ENCODE peak calls at places on chromosomes 16 and 17, in ten cellular contexts. Z, N, V, J, R, D, K, H, I and B are unnamed samples.

GRCh38 chr16:83746611-83747010 is 61.2 kb upstream of the HSBP1 start:
- DNase-seq in Z (no peak), N (no peak), V (no peak), J (no peak), R (no peak), D (no peak), K (no peak), H (no peak), I (no peak), B (no peak)

GRCh38 chr16:49495596-49496355 is 122.2 kb downstream of the C16orf78 start:
- DNase-seq in Z (no peak), N (no peak), V (no peak), J (no peak), R (no peak), D (no peak), K (no peak), H (no peak), I (no peak), B (no peak)

GRCh38 chr16:47574091-47575054 is 113.2 kb downstream of the PHKB start:
- DNase-seq in Z (no peak), N (peak), V (no peak), J (peak), R (no peak), D (peak), K (no peak), H (peak), I (no peak), B (no peak)

GRCh38 chr17:19739241-19740201 is 8.6 kb downstream of the ALDH3A1 start:
- DNase-seq in Z (no peak), N (no peak), V (no peak), J (no peak), R (no peak), D (no peak), K (no peak), H (no peak), I (no peak), B (no peak)

GRCh38 chr17:2853722-2854580 is 57.7 kb downstream of the RAP1GAP2 start:
- DNase-seq in Z (no peak), N (peak), V (no peak), J (peak), R (peak), D (peak), K (no peak), H (no peak), I (no peak), B (peak)

GRCh38 chr17:68420065-68420847 is 37.0 kb downstream of the WIPI1 start:
- DNase-seq in Z (no peak), N (no peak), V (no peak), J (no peak), R (no peak), D (no peak), K (no peak), H (no peak), I (no peak), B (no peak)

GRCh38 chr17:61251939-61252865 is 147.4 kb upstream of the TBX2 start:
- DNase-seq in Z (no peak), N (peak), V (peak), J (no peak), R (no peak), D (peak), K (peak), H (peak), I (peak), B (no peak)

GRCh38 chr17:30554839-30555751 is 77.9 kb downstream of the GOSR1 start:
- DNase-seq in Z (no peak), N (no peak), V (no peak), J (peak), R (no peak), D (peak), K (no peak), H (no peak), I (peak), B (peak)

GRCh38 chr17:17741346-17742023 is 60.2 kb downstream of the RAI1 start:
- DNase-seq in Z (peak), N (peak), V (peak), J (no peak), R (peak), D (no peak), K (no peak), H (no peak), I (no peak), B (peak)

GRCh38 chr17:4945944-4946280 is 2.4 kb downstream of the PFN1 start:
- DNase-seq in Z (no peak), N (no peak), V (no peak), J (no peak), R (no peak), D (no peak), K (no peak), H (no peak), I (no peak), B (no peak)

GRCh38 chr17:18981642-18982424 is 22.7 kb downstream of the FAM83G start:
- DNase-seq in Z (no peak), N (peak), V (no peak), J (peak), R (no peak), D (peak), K (peak), H (peak), I (no peak), B (no peak)

GRCh38 chr16:10584956-10585561 is 4.7 kb upstream of the EMP2 start:
- DNase-seq in Z (no peak), N (peak), V (no peak), J (no peak), R (no peak), D (peak), K (peak), H (peak), I (no peak), B (no peak)

GRCh38 chr17:55778389-55779118 is 27.7 kb downstream of the PCTP start:
- DNase-seq in Z (no peak), N (no peak), V (no peak), J (no peak), R (no peak), D (no peak), K (no peak), H (no peak), I (no peak), B (no peak)

GRCh38 chr16:75860654-75861053 is 134.4 kb upstream of the CPHXL start:
- DNase-seq in Z (no peak), N (peak), V (no peak), J (no peak), R (peak), D (no peak), K (no peak), H (no peak), I (no peak), B (peak)

GRCh38 chr16:28261916-28262315 is 30.4 kb upstream of the SBK1 start:
- DNase-seq in Z (no peak), N (no peak), V (no peak), J (no peak), R (no peak), D (no peak), K (no peak), H (no peak), I (no peak), B (peak)

GRCh38 chr16:88665148-88665547 is 2.3 kb upstream of the MVD start:
- DNase-seq in Z (no peak), N (no peak), V (no peak), J (no peak), R (no peak), D (no peak), K (no peak), H (no peak), I (no peak), B (no peak)

GRCh38 chr17:50834786-50835562 is 412 bp upstream of the WFIKKN2 start:
- DNase-seq in Z (peak), N (peak), V (no peak), J (no peak), R (peak), D (no peak), K (no peak), H (no peak), I (no peak), B (peak)

GRCh38 chr17:4187076-4187475 is 44.1 kb downstream of the CYB5D2 start:
- DNase-seq in Z (no peak), N (no peak), V (peak), J (no peak), R (no peak), D (no peak), K (no peak), H (no peak), I (no peak), B (no peak)

GRCh38 chr17:79575229-79575628 is 35.6 kb downstream of the RBFOX3 start:
- DNase-seq in Z (no peak), N (no peak), V (no peak), J (no peak), R (no peak), D (no peak), K (no peak), H (no peak), I (no peak), B (no peak)

GRCh38 chr17:312476-313148 is 40.0 kb downstream of the RPH3AL start:
- DNase-seq in Z (no peak), N (no peak), V (no peak), J (no peak), R (no peak), D (no peak), K (no peak), H (no peak), I (no peak), B (no peak)

GRCh38 chr17:58253082-58253481 is 14.7 kb downstream of the LPO start:
- DNase-seq in Z (no peak), N (no peak), V (no peak), J (no peak), R (no peak), D (no peak), K (no peak), H (no peak), I (no peak), B (no peak)

GRCh38 chr17:77656054-77656453 is 302.4 kb upstream of the TNRC6C start:
- DNase-seq in Z (no peak), N (no peak), V (no peak), J (no peak), R (no peak), D (no peak), K (no peak), H (no peak), I (no peak), B (no peak)

GRCh38 chr17:27542841-27543463 is 86.7 kb downstream of the KSR1 start:
- DNase-seq in Z (no peak), N (no peak), V (no peak), J (no peak), R (no peak), D (no peak), K (no peak), H (no peak), I (no peak), B (no peak)

GRCh38 chr16:87165885-87166284 is 151.3 kb downstream of the C16orf95 start:
- DNase-seq in Z (no peak), N (no peak), V (no peak), J (no peak), R (no peak), D (no peak), K (no peak), H (no peak), I (no peak), B (no peak)

GRCh38 chr16:31141489-31142108 is 6.1 kb upstream of the PRSS8 start:
- DNase-seq in Z (no peak), N (peak), V (peak), J (peak), R (no peak), D (no peak), K (peak), H (no peak), I (no peak), B (no peak)

GRCh38 chr16:17784073-17784472 is 313.3 kb upstream of the XYLT1 start:
- DNase-seq in Z (no peak), N (peak), V (no peak), J (no peak), R (peak), D (peak), K (no peak), H (peak), I (no peak), B (no peak)

GRCh38 chr17:40602445-40603443 is 37.5 kb upstream of the CCR7 start:
- DNase-seq in Z (no peak), N (no peak), V (no peak), J (peak), R (no peak), D (no peak), K (no peak), H (no peak), I (no peak), B (no peak)

GRCh38 chr17:76458580-76459490 is 5.9 kb upstream of the UBE2O start:
- DNase-seq in Z (no peak), N (peak), V (no peak), J (no peak), R (peak), D (peak), K (no peak), H (peak), I (peak), B (peak)

GRCh38 chr17:69773081-69773480 is 301.9 kb upstream of the KCNJ16 start:
- DNase-seq in Z (no peak), N (peak), V (no peak), J (no peak), R (no peak), D (no peak), K (no peak), H (no peak), I (no peak), B (no peak)

GRCh38 chr17:78106211-78106610 is 22.3 kb downstream of the TMC6 start:
- DNase-seq in Z (no peak), N (no peak), V (no peak), J (no peak), R (no peak), D (no peak), K (no peak), H (no peak), I (no peak), B (no peak)

GRCh38 chr16:75494696-75495601 is at the start of gene CHST6:
- DNase-seq in Z (no peak), N (peak), V (no peak), J (peak), R (peak), D (peak), K (no peak), H (no peak), I (no peak), B (peak)

GRCh38 chr17:57874434-57875108 is 24.7 kb upstream of the MRPS23 start:
- DNase-seq in Z (peak), N (peak), V (peak), J (peak), R (peak), D (peak), K (peak), H (peak), I (peak), B (peak)

GRCh38 chr17:37259030-37259735 is 116.6 kb upstream of the C17orf78 start:
- DNase-seq in Z (no peak), N (peak), V (no peak), J (no peak), R (no peak), D (peak), K (no peak), H (peak), I (no peak), B (no peak)

GRCh38 chr17:44601574-44602372 is 44.5 kb downstream of the FZD2 start:
- DNase-seq in Z (no peak), N (peak), V (no peak), J (no peak), R (peak), D (no peak), K (no peak), H (no peak), I (no peak), B (no peak)

GRCh38 chr17:273994-274832 is 78.4 kb downstream of the RPH3AL start:
- DNase-seq in Z (no peak), N (no peak), V (no peak), J (no peak), R (no peak), D (no peak), K (no peak), H (no peak), I (no peak), B (no peak)

GRCh38 chr17:57215317-57215716 is 41.0 kb upstream of the MSI2 start:
- DNase-seq in Z (no peak), N (peak), V (peak), J (no peak), R (no peak), D (peak), K (no peak), H (no peak), I (peak), B (no peak)

GRCh38 chr17:42050360-42051012 is at the start of gene C17orf113:
- DNase-seq in Z (no peak), N (peak), V (no peak), J (peak), R (peak), D (peak), K (no peak), H (no peak), I (no peak), B (peak)

GRCh38 chr17:42553866-42554249 is 1.1 kb downstream of the HSD17B1 start:
- DNase-seq in Z (no peak), N (no peak), V (no peak), J (peak), R (no peak), D (no peak), K (no peak), H (no peak), I (no peak), B (no peak)